ENCODE peak calls at places on chromosomes 12 and 14, in six cellular contexts. S is left lung; A is activated T-helper 17 cell treated with anti-CD3 and anti-CD28 coated beads, Interleukin-2, amount 50 U/mL, for 72 hours; L is activated T-cell treated with anti-CD3 and anti-CD28 coated beads, Interleukin-2, amount 50 U/mL, for 72 hours; I is IMR-90; W is heart right ventricle. V is an unnamed sample.

GRCh38 chr14:105864651-105865265 is 338.4 kb downstream of the TMEM121 start:
- ATAC-seq in W (no peak), S (no peak), A (no peak), L (no peak), I (no peak), V (no peak)

GRCh38 chr12:5503774-5504173 is 71.9 kb downstream of the NTF3 start:
- ATAC-seq in I (no peak), S (no peak), W (no peak), L (no peak), A (no peak), V (no peak)

GRCh38 chr12:96698965-96699364 is 208.1 kb upstream of the NEDD1 start:
- ATAC-seq in I (no peak), S (no peak), A (no peak), W (no peak), L (no peak), V (no peak)

GRCh38 chr14:63448841-63449240 is 94.3 kb downstream of the PPP2R5E start:
- ATAC-seq in W (no peak), S (no peak), A (no peak), L (no peak), I (no peak), V (no peak)

GRCh38 chr14:94593376-94593748 is 12.1 kb downstream of the SERPINA5 start:
- ATAC-seq in S (no peak), W (no peak), I (no peak), A (no peak), L (no peak), V (no peak)

GRCh38 chr12:113230315-113231274 is 9.3 kb downstream of the TPCN1 start:
- ATAC-seq in L (peak; percentile 38), I (no peak), A (peak; percentile 52), W (peak; percentile 47), S (no peak), V (no peak)

GRCh38 chr12:48980953-48981756 is 3.0 kb downstream of the WNT1 start:
- ATAC-seq in W (no peak), A (peak; percentile 4), L (peak; percentile 12), I (no peak), S (peak; percentile 43), V (no peak)

GRCh38 chr12:117330441-117331113 is 30.8 kb downstream of the NOS1 start:
- ATAC-seq in S (no peak), A (no peak), L (no peak), I (no peak), W (no peak), V (no peak)

GRCh38 chr14:82710257-82710841 is 1176.7 kb upstream of the SEL1L start:
- ATAC-seq in L (no peak), A (no peak), I (peak; percentile 68), S (peak; percentile 96), W (no peak), V (no peak)

GRCh38 chr12:94230357-94230905 is 82.1 kb downstream of the PLXNC1 start:
- ATAC-seq in I (peak; percentile 87), W (no peak), L (peak; percentile 73), A (peak; percentile 58), S (no peak), V (peak; percentile 51)

GRCh38 chr12:29807125-29807524 is 23.4 kb upstream of the TMTC1 start:
- ATAC-seq in A (no peak), L (no peak), W (no peak), S (no peak), I (peak; percentile 90), V (no peak)

GRCh38 chr12:90618606-90619005 is 336.4 kb downstream of the CCER1 start:
- ATAC-seq in W (no peak), I (peak; percentile 52), A (no peak), S (no peak), L (no peak), V (no peak)

GRCh38 chr12:55727643-55728184 is 1.1 kb downstream of the CD63 start:
- ATAC-seq in W (peak; percentile 11), S (peak; percentile 17), A (no peak), I (peak; percentile 2), L (no peak), V (no peak)

GRCh38 chr12:19018302-19018980 is 111.1 kb upstream of the PLEKHA5 start:
- ATAC-seq in I (peak; percentile 94), W (peak; percentile 26), L (no peak), S (peak; percentile 36), A (no peak), V (no peak)

GRCh38 chr12:28569698-28570411 is 379.6 kb downstream of the CCDC91 start:
- ATAC-seq in A (peak; percentile 89), I (peak; percentile 82), S (peak; percentile 76), L (peak; percentile 83), W (peak; percentile 51), V (no peak)

GRCh38 chr14:22918809-22919600 is at the start of gene RBM23:
- ATAC-seq in W (peak; percentile 95), A (peak; percentile 92), L (peak; percentile 91), S (peak; percentile 95), I (peak; percentile 97), V (peak; percentile 98)

GRCh38 chr12:100365411-100365810 is 8.5 kb downstream of the SLC17A8 start:
- ATAC-seq in I (no peak), S (no peak), L (no peak), W (peak; percentile 87), A (no peak), V (no peak)

GRCh38 chr12:46831335-46832083 is 5.7 kb upstream of the SLC38A4 start:
- ATAC-seq in A (no peak), S (peak; percentile 52), L (peak; percentile 49), I (peak; percentile 84), W (peak; percentile 94), V (peak; percentile 45)

GRCh38 chr14:93752980-93753561 is 35.2 kb downstream of the PRIMA1 start:
- ATAC-seq in A (no peak), S (no peak), L (no peak), I (no peak), W (peak; percentile 72), V (no peak)

GRCh38 chr14:23137221-23138172 is 18.4 kb upstream of the CEBPE start:
- ATAC-seq in I (no peak), S (peak; percentile 55), W (peak; percentile 51), L (no peak), A (no peak), V (peak; percentile 42)

GRCh38 chr14:94601961-94602391 is 10.2 kb upstream of the SERPINA3 start:
- ATAC-seq in S (peak; percentile 68), I (peak; percentile 69), L (no peak), A (no peak), W (peak; percentile 84), V (no peak)

GRCh38 chr12:12784911-12785814 is at the start of gene APOLD1:
- ATAC-seq in A (peak; percentile 62), L (no peak), I (no peak), S (no peak), W (peak; percentile 76), V (no peak)

GRCh38 chr12:18644564-18644963 is 93.2 kb downstream of the PLCZ1 start:
- ATAC-seq in S (no peak), I (no peak), L (no peak), W (no peak), A (no peak), V (no peak)

GRCh38 chr14:102545461-102546265 is 36.1 kb upstream of the ANKRD9 start:
- ATAC-seq in I (peak; percentile 45), L (no peak), W (peak; percentile 54), S (no peak), A (no peak), V (no peak)

GRCh38 chr12:2998789-2999264 is 39.6 kb downstream of the TEAD4 start:
- ATAC-seq in L (no peak), A (no peak), W (peak; percentile 98), I (peak; percentile 99), S (peak; percentile 65), V (peak; percentile 35)

GRCh38 chr12:93316623-93316971 is 61.1 kb upstream of the NUDT4 start:
- ATAC-seq in I (no peak), A (no peak), W (no peak), S (no peak), L (no peak), V (no peak)

GRCh38 chr14:31965735-31966598 is 111.1 kb upstream of the ARHGAP5 start:
- ATAC-seq in L (no peak), S (peak; percentile 52), W (peak; percentile 40), A (peak; percentile 43), I (peak; percentile 36), V (no peak)

GRCh38 chr12:553216-554000 is 93.7 kb downstream of the B4GALNT3 start:
- ATAC-seq in S (no peak), L (peak; percentile 35), I (no peak), A (peak; percentile 88), W (no peak), V (peak; percentile 48)

GRCh38 chr12:54723653-54724256 is 75.6 kb upstream of the DCD start:
- ATAC-seq in L (peak; percentile 37), S (peak; percentile 34), I (no peak), W (no peak), A (peak; percentile 53), V (no peak)

GRCh38 chr12:69000069-69000468 is 67.1 kb upstream of the CPM start:
- ATAC-seq in W (no peak), A (no peak), I (no peak), L (no peak), S (no peak), V (no peak)

GRCh38 chr12:126982707-126983106 is 1284.3 kb upstream of the TMEM132C start:
- ATAC-seq in A (no peak), L (no peak), S (no peak), I (no peak), W (no peak), V (no peak)

GRCh38 chr12:65248656-65249633 is 29.5 kb upstream of the MSRB3 start:
- ATAC-seq in I (no peak), L (peak; percentile 76), W (no peak), A (peak; percentile 87), S (no peak), V (no peak)

GRCh38 chr12:40146800-40147797 is 41.2 kb upstream of the SLC2A13 start:
- ATAC-seq in I (no peak), L (peak; percentile 58), W (no peak), S (peak; percentile 59), A (peak; percentile 45), V (no peak)

GRCh38 chr14:32432813-32433538 is 103.9 kb downstream of the AKAP6 start:
- ATAC-seq in S (peak; percentile 15), A (no peak), L (no peak), I (no peak), W (peak; percentile 51), V (no peak)

V was measured in stimulated activated memory B cell treated with anti-CD40 and anti-IgM and Interleukin-4, amounts not matched to agents 10 μg/mL and 1 μg/mL and 100 μg/mL, for 72 hours.